ENCODE peak calls at places on chromosomes 12 and 14, in ten cellular contexts. T is K562, F is GM23338, X is endothelial cell of umbilical vein, M is fibroblast of lung, U is PC-3, B is GM23248, P is osteoblast, S is hepatocyte, W is A549. L is an unnamed sample.

GRCh38 chr14:104872469-104873341 is 7.6 kb downstream of the CEP170B start:
- DNase-seq in T (no peak), F (peak), X (no peak), M (peak), U (no peak), B (peak), P (peak), S (peak), W (no peak), L (no peak)

GRCh38 chr14:34138175-34138574 is 187.3 kb upstream of the EGLN3 start:
- DNase-seq in T (no peak), F (no peak), X (no peak), M (no peak), U (no peak), B (no peak), P (no peak), S (no peak), W (peak), L (no peak)

GRCh38 chr14:37230551-37231194 is 32.9 kb downstream of the MIPOL1 start:
- DNase-seq in T (peak), F (peak), X (peak), M (peak), U (peak), B (peak), P (peak), S (peak), W (peak), L (peak)

GRCh38 chr14:91348861-91349465 is 68.7 kb downstream of the CCDC88C start:
- DNase-seq in T (peak), F (no peak), X (no peak), M (no peak), U (no peak), B (no peak), P (peak), S (no peak), W (no peak), L (no peak)

GRCh38 chr14:22039938-22040780 is 366.5 kb upstream of the OR4E1 start:
- DNase-seq in T (no peak), F (peak), X (peak), M (no peak), U (peak), B (peak), P (no peak), S (peak), W (peak), L (peak)

GRCh38 chr14:77031680-77032482 is 3.4 kb upstream of the IRF2BPL start:
- DNase-seq in T (no peak), F (no peak), X (peak), M (peak), U (peak), B (peak), P (peak), S (peak), W (no peak), L (no peak)

GRCh38 chr12:130698106-130698505 is 18.0 kb downstream of the RIMBP2 start:
- DNase-seq in T (no peak), F (no peak), X (no peak), M (no peak), U (peak), B (no peak), P (no peak), S (no peak), W (no peak), L (no peak)

GRCh38 chr14:85934123-85934885 is 404.4 kb downstream of the FLRT2 start:
- DNase-seq in T (peak), F (peak), X (peak), M (peak), U (peak), B (peak), P (no peak), S (no peak), W (peak), L (peak)

GRCh38 chr12:85874064-85874463 is at the start of gene NTS:
- DNase-seq in T (no peak), F (peak), X (no peak), M (no peak), U (peak), B (no peak), P (no peak), S (peak), W (peak), L (no peak)

GRCh38 chr14:81991998-81992397 is 458.3 kb upstream of the SEL1L start:
- DNase-seq in T (no peak), F (peak), X (no peak), M (no peak), U (peak), B (peak), P (no peak), S (no peak), W (no peak), L (no peak)

GRCh38 chr12:109291531-109292341 is 17.3 kb downstream of the FOXN4 start:
- DNase-seq in T (no peak), F (peak), X (no peak), M (peak), U (no peak), B (peak), P (peak), S (peak), W (no peak), L (no peak)

GRCh38 chr14:95346820-95347219 is 27.1 kb upstream of the CLMN start:
- DNase-seq in T (no peak), F (peak), X (no peak), M (peak), U (peak), B (no peak), P (no peak), S (no peak), W (no peak), L (no peak)

DNA sequence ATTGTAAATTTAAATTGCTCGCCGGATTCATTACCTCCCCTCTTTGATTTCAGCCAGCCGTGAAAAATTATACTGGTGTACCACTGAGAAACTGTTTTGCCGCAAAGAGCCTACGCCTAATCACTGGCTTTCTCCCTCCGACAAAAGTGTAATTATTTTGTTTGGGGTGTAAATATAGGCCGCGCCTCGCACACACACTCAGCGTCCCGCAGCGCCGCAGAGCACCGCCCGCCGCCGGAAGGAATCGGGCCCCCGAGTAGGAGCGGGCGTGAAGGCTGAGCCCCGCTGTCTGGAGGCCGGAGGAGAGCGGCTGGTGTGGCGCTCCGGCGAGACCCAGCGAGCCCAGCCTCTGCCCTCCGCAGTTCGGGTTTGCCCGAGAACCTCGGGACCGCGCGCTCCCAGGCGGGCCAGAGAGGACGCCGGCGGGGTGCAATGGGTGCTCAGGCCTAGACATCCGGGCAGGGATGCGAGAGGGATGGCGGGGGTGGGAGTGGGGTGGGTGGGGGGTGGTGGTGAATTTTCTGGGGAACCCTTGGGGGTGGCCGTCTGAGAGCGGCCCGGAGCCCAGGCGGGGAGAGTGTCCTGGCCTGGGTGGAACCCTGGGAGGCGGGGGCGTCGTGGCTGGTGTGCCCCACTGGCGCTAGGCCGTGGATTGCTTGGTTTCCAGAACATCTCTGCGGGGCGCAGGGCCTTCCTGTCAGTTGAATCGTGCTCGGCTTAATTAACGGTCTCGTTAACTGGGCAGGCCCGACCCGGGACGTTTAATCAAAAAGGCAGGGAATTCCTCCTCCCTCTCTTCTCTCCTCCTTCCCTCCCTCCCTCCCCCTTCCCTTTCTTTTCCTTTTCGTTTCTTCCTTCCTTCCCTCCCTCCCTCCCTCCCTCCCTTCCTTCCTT is 4.7 kb upstream of the LHX5 start:
- DNase-seq in T (no peak), F (peak), X (no peak), M (no peak), U (no peak), B (no peak), P (peak), S (no peak), W (no peak), L (no peak)
- H3K4me2 ChIP-seq in T (no peak), F (peak), X (no peak), M (no peak), U (no peak), B (no peak), P (no peak), S (no peak), W (no peak), L (no peak)

DNA sequence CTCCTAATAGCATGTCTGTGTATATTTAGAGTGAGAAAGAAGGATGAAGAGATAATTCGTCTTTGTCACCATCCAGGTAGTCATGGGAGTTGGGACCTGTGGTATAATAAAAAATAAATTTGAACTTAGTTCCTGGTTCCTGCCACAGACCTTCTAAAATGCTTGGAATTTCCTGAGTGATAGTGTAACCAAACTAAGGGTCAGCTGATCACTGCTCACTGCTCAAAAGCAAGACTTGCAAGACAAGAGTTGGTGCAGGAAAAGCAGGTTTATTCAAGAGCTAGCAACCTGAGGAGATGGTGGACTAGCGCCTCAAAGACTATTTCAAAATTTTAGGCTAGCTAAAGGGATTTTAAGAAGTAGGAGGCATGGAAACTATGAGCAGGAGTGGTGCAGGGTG is 19.1 kb downstream of the ANG start:
- DNase-seq in T (no peak), F (no peak), X (peak), M (peak), U (peak), B (no peak), P (no peak), S (peak), W (peak), L (no peak)
- H3K27ac ChIP-seq in T (no peak), F (peak), X (peak), M (no peak), U (peak), B (no peak), P (no peak), S (peak), W (no peak), L (no peak)

DNA sequence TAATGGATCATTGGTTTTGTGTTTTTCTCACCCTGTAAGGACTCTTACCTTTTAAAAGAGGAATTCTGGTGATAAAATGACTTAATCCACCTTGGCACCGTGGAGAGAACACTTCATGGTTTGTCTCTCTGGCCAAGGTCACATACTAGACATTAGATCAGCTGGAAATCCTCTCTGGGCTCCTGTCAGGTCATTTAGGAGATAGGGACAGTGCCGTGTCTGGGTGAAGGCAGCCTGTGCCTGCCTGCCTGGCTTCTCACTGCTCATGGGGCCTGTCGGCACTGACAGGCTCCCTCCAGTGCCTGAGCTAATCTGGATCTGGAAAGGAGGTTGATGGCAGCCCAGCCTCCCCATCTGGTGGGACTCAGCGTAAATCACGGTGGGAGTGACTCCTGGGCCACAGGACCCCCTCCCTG is 5.7 kb downstream of the CRADD start:
- DNase-seq in T (peak), F (no peak), X (no peak), M (peak), U (no peak), B (no peak), P (no peak), S (no peak), W (no peak), L (no peak)
- H3K4me2 ChIP-seq in T (no peak), F (no peak), X (no peak), M (no peak), U (no peak), B (no peak), P (no peak), S (no peak), W (no peak), L (no peak)

GRCh38 chr12:23221926-23222325 is 597.0 kb downstream of the ETNK1 start:
- DNase-seq in T (no peak), F (no peak), X (no peak), M (no peak), U (no peak), B (no peak), P (no peak), S (no peak), W (no peak), L (no peak)

GRCh38 chr12:23217716-23218115 is 592.7 kb downstream of the ETNK1 start:
- DNase-seq in T (no peak), F (no peak), X (no peak), M (no peak), U (no peak), B (no peak), P (no peak), S (no peak), W (no peak), L (no peak)

GRCh38 chr12:23221066-23221465 is 596.1 kb downstream of the ETNK1 start:
- DNase-seq in T (peak), F (peak), X (no peak), M (no peak), U (peak), B (no peak), P (peak), S (no peak), W (no peak), L (peak)

GRCh38 chr12:23222801-23223200 is 597.8 kb downstream of the ETNK1 start:
- DNase-seq in T (no peak), F (no peak), X (no peak), M (no peak), U (no peak), B (no peak), P (no peak), S (no peak), W (no peak), L (peak)

DNA sequence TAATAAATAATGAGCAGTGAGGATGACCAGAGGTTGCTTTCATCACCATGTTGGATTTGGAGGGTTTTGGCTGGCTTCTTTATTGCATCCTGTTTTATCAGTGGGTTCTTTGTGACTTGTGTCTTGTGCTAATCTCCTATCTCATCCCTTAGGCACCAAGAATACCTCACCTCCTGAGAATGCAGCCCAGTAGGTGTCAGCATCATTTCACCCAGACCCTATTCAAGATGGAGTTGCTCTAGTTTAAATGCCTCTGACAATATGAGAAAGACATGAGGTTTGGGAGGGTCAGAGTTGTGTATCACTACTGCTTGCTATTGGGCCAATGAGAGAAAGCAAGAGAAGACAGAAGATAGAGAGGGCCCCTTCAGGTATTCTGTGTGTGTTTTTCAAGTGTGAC is 592.2 kb downstream of the ETNK1 start:
- DNase-seq in T (peak), F (no peak), X (peak), M (no peak), U (no peak), B (no peak), P (no peak), S (no peak), W (no peak), L (no peak)
- H3K27ac ChIP-seq in T (no peak), F (no peak), X (no peak), M (no peak), U (no peak), B (no peak), P (no peak), S (no peak), W (no peak), L (no peak)

DNA sequence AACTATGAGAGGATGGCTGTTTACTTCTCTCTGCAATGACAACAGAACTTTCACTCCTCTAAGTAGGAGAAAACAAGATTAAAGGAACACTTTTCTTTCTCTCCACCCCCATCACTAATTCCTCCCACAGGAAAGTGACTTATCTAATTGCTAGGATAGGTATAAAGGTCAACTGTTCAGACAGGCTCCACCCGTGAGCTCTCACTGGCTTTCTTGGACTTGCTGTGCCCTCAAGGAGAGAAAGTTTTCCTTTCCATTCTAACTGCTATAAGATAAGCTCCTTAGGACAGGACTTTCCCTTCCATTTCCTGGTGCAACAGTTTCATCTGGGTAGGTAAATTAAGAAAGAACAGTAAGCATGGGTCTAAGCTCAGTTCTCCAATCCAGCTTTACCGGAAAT is 4.8 kb downstream of the SLC41A2 start:
- DNase-seq in T (peak), F (no peak), X (peak), M (no peak), U (peak), B (no peak), P (no peak), S (peak), W (peak), L (no peak)
- H3K4me2 ChIP-seq in T (no peak), F (no peak), X (peak), M (no peak), U (peak), B (no peak), P (no peak), S (peak), W (peak), L (no peak)